ENCODE peak calls at places on chromosomes 5 and 9, in four cellular contexts. B is fibroblast of lung, Y is heart left ventricle, F is astrocyte of the spinal cord. W is an unnamed sample.

GRCh38 chr5:43874772-43875171 is 271.8 kb downstream of the NNT start:
- DNase-seq in B (peak; percentile 84), Y (no peak), F (peak; percentile 14), W (no peak)

GRCh38 chr5:24629798-24630197 is 15.0 kb downstream of the CDH10 start:
- DNase-seq in B (no peak), Y (no peak), F (no peak), W (no peak)

GRCh38 chr9:113616716-113617496 is 153.4 kb downstream of the RGS3 start:
- DNase-seq in B (no peak), Y (peak; percentile 40), F (no peak), W (no peak)

GRCh38 chr5:108028411-108028810 is 353.5 kb downstream of the FBXL17 start:
- DNase-seq in B (peak; percentile 3), Y (no peak), F (no peak), W (no peak)

GRCh38 chr9:87668722-87669121 is 57.2 kb upstream of the CTSL start:
- DNase-seq in B (no peak), Y (no peak), F (no peak), W (no peak)

GRCh38 chr5:57550132-57550531 is 67.5 kb upstream of the ACTBL2 start:
- DNase-seq in B (no peak), Y (no peak), F (no peak), W (no peak)

GRCh38 chr9:35366627-35367026 is 123.3 kb upstream of the RUSC2 start:
- DNase-seq in B (no peak), Y (no peak), F (no peak), W (no peak)

GRCh38 chr9:3080951-3081350 is 237.1 kb upstream of the PUM3 start:
- DNase-seq in B (no peak), Y (no peak), F (no peak), W (no peak)

GRCh38 chr5:463301-463700 is 20.3 kb downstream of the EXOC3 start:
- DNase-seq in B (no peak), Y (peak; percentile 12), F (no peak), W (no peak)

GRCh38 chr5:14261856-14262611 is 118.9 kb downstream of the TRIO start:
- DNase-seq in B (no peak), Y (no peak), F (no peak), W (no peak)

GRCh38 chr9:38724749-38725148 is 4.8 kb upstream of the FAM240B start:
- DNase-seq in B (no peak), Y (no peak), F (no peak), W (no peak)

GRCh38 chr5:149439899-149440655 is 61.0 kb upstream of the IL17B start:
- DNase-seq in B (peak; percentile 63), Y (no peak), F (peak; percentile 55), W (no peak)

GRCh38 chr5:96648023-96648422 is 14.2 kb upstream of the CAST start:
- DNase-seq in B (no peak), Y (no peak), F (no peak), W (no peak)

GRCh38 chr9:20472646-20473045 is 149.7 kb downstream of the MLLT3 start:
- DNase-seq in B (peak; percentile 29), Y (no peak), F (peak; percentile 19), W (no peak)

DNA sequence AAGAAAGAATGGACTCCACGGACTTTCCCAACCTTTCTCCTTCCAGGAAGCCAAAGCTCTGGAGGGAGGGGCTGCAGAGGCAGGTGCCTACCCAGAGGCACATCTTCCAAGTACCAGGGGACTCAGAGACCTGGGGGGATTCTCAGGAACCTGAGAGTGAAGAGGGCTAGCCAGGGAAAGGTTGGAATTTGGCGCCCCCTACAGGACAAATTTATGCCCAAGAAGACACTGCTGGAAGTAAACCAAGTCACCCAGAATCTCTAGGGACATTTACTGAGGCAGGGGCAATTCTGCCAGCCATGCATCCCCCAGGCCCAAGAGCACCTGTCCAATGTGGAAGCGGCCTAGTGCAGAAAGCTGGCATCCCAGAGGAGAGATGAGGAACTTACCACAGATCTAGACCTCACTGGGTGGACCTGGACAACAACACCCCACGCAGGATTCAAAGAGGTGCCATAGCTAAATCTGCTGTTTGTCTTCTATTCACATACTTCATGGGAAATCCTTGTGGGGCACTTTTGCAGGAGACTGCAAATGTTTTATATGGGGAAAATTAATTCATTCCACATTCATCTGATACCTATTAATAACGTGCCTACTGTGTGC is 25.9 kb upstream of the IDNK start:
- DNase-seq in B (peak; percentile 23), Y (no peak), F (peak; percentile 35), W (peak; percentile 64)
- TF ChIP-seq CTCF in B (peak; percentile 45), Y (peak; percentile 76), F (peak; percentile 71), W (peak; percentile 76)

GRCh38 chr5:78320461-78320860 is 26.0 kb upstream of the AP3B1 start:
- DNase-seq in B (peak; percentile 62), Y (no peak), F (peak; percentile 45), W (peak; percentile 30)
- TF ChIP-seq CTCF in B (peak; percentile 54), Y (peak; percentile 44), F (peak; percentile 60), W (peak; percentile 61)

DNA sequence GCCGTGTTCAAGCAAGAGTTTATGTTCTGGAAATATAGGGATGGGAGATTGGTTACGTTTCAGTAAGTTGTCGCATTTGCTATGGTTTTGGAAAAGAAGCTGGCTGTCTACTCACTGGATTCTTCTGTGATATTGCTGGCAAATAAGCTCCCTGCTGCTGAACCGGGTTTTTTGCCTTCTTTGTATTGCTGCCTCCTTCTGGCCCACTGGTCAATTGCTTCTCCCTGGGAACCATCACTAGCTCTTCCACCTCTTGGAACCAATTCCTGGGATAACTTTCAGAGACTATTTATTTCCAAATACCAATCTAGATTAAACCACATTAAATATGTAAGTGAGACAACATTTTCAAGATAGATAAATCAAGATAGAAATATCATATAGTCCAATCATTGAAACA is 43.0 kb downstream of the NUDT12 start:
- DNase-seq in B (peak; percentile 1), Y (no peak), F (no peak), W (no peak)
- TF ChIP-seq CTCF in B (peak; percentile 28), Y (no peak), F (peak; percentile 33), W (no peak)

GRCh38 chr5:92470770-92471169 is 1087.7 kb upstream of the ARRDC3 start:
- DNase-seq in B (no peak), Y (no peak), F (no peak), W (no peak)
- TF ChIP-seq CTCF in B (no peak), Y (no peak), F (no peak), W (peak; percentile 45)

GRCh38 chr5:17424674-17425073 is 73.4 kb upstream of the TAF11L2 start:
- DNase-seq in B (no peak), Y (peak; percentile 63), F (no peak), W (no peak)
- TF ChIP-seq CTCF in B (no peak), Y (no peak), F (no peak), W (no peak)

DNA sequence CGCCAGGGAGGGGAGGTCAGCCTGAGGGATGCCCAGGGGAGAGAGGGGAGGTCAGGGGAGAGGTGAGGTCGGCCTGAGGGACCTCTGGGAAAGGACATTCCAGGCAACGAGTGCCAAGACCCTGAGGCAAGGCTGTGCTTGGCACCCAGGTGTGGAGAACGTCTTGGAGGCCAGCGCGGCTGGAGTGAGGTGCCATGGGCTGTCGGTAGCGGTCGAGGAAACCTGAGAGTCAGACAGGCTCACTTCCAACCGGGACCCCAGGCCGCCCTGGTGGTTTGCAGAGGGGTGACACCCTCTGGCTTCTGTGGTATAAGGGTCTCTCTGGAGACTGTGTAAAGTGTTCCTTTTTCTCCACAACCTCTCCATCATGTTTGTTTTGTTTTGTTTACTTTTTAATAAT is 82.9 kb downstream of the CACNA1B start:
- DNase-seq in B (no peak), Y (no peak), F (no peak), W (no peak)
- TF ChIP-seq CTCF in B (no peak), Y (no peak), F (no peak), W (no peak)